ENCODE peak calls at places on chromosomes 5 and 9, in four cellular contexts. N is GM18507, H is amygdala, F is mammary epithelial cell. I is an unnamed sample.

GRCh38 chr5:160311491-160312138 is 749 bp downstream of the CCNJL start:
- DNase-seq in N (no peak), H (no peak), F (no peak), I (no peak)

GRCh38 chr5:10601246-10602030 is 37.6 kb downstream of the ANKRD33B start:
- DNase-seq in N (no peak), H (peak), F (peak), I (peak)

GRCh38 chr9:92510747-92511146 is 25.0 kb downstream of the ECM2 start:
- DNase-seq in N (no peak), H (no peak), F (no peak), I (no peak)

GRCh38 chr5:169923988-169924387 is 56.3 kb downstream of the INSYN2B start:
- DNase-seq in N (no peak), H (no peak), F (no peak), I (no peak)

GRCh38 chr9:95098391-95098921 is 219.1 kb downstream of the FANCC start:
- DNase-seq in N (no peak), H (no peak), F (no peak), I (no peak)

GRCh38 chr5:149419532-149420485 is 40.7 kb upstream of the IL17B start:
- DNase-seq in N (no peak), H (no peak), F (no peak), I (no peak)

GRCh38 chr9:7433508-7434292 is 365.9 kb downstream of the DMAC1 start:
- DNase-seq in N (no peak), H (no peak), F (peak), I (no peak)

GRCh38 chr5:103120607-103121200 is 603 bp downstream of the PPIP5K2 start:
- DNase-seq in N (no peak), H (no peak), F (peak), I (no peak)

GRCh38 chr9:122099271-122099869 is 6.3 kb upstream of the TTLL11 start:
- DNase-seq in N (peak), H (peak), F (peak), I (no peak)

GRCh38 chr9:79257215-79257614 is 314.6 kb upstream of the TLE4 start:
- DNase-seq in N (no peak), H (no peak), F (no peak), I (no peak)

GRCh38 chr5:132438931-132439330 is 51.6 kb downstream of the IRF1 start:
- DNase-seq in N (no peak), H (no peak), F (no peak), I (no peak)

GRCh38 chr9:92632641-92633040 is 37.3 kb downstream of the IPPK start:
- DNase-seq in N (no peak), H (no peak), F (no peak), I (no peak)

GRCh38 chr9:107227696-107228258 is 55.3 kb upstream of the RAD23B start:
- DNase-seq in N (no peak), H (no peak), F (no peak), I (no peak)

GRCh38 chr5:133382661-133383579 is 229.4 kb downstream of the FSTL4 start:
- DNase-seq in N (no peak), H (no peak), F (no peak), I (no peak)

GRCh38 chr5:175800656-175801081 is 70.7 kb upstream of the CPLX2 start:
- DNase-seq in N (no peak), H (no peak), F (peak), I (no peak)

GRCh38 chr5:169079697-169080096 is 221.2 kb downstream of the SLIT3 start:
- DNase-seq in N (no peak), H (no peak), F (no peak), I (no peak)

GRCh38 chr5:82225525-82226172 is 52.5 kb downstream of the RPS23 start:
- DNase-seq in N (peak), H (no peak), F (peak), I (peak)

GRCh38 chr9:90914868-90915483 is 113.4 kb downstream of the SYK start:
- DNase-seq in N (peak), H (no peak), F (peak), I (no peak)

GRCh38 chr5:161713042-161713441 is 27.5 kb downstream of the GABRA6 start:
- DNase-seq in N (no peak), H (no peak), F (no peak), I (no peak)

GRCh38 chr5:158849219-158849791 is 250.4 kb downstream of the EBF1 start:
- DNase-seq in N (no peak), H (no peak), F (no peak), I (no peak)

GRCh38 chr5:178116406-178116885 is 3.1 kb downstream of the N4BP3 start:
- DNase-seq in N (no peak), H (no peak), F (no peak), I (no peak)

GRCh38 chr5:36521219-36521618 is 85.2 kb upstream of the SLC1A3 start:
- DNase-seq in N (no peak), H (no peak), F (no peak), I (no peak)

GRCh38 chr5:77353251-77353650 is 138.9 kb downstream of the WDR41 start:
- DNase-seq in N (no peak), H (no peak), F (no peak), I (no peak)

GRCh38 chr5:120528609-120529008 is 64.5 kb downstream of the PRR16 start:
- DNase-seq in N (no peak), H (no peak), F (no peak), I (no peak)

GRCh38 chr5:143432658-143433239 is 29.3 kb upstream of the NR3C1 start:
- DNase-seq in N (no peak), H (no peak), F (no peak), I (no peak)

I was measured in SK-N-MC.